ENCODE peak calls at places on chromosomes 2 and 18, in eight cellular contexts. D is spleen; O is IMR-90; Z is hepatocyte; J is adipocyte; A is left ventricle myocardium inferior; H is fibroblast of lung; T is CD8-positive, alpha-beta T cell. S is an unnamed sample.
A peak's percentile ranks its signal among the peaks of the same experiment; 100 is the strongest.

GRCh38 chr18:73840319-73841065 is 307.1 kb downstream of the FBXO15 start:
- DNase-seq in D (no peak), Z (no peak), J (no peak), T (no peak), A (no peak), H (no peak), O (no peak), S (no peak)

GRCh38 chr18:49745051-49746014 is 68.0 kb downstream of the ACAA2 start:
- DNase-seq in J (no peak), H (no peak), D (no peak), O (no peak), A (no peak), T (no peak), Z (no peak), S (no peak)

GRCh38 chr18:70110678-70111077 is 94.8 kb downstream of the RTTN start:
- DNase-seq in Z (no peak), D (no peak), J (no peak), O (no peak), H (no peak), T (no peak), A (no peak), S (no peak)

GRCh38 chr2:168884990-168885389 is 5.2 kb downstream of the SPC25 start:
- DNase-seq in A (no peak), D (no peak), T (no peak), O (peak; percentile 72), Z (no peak), J (no peak), H (no peak), S (no peak)

GRCh38 chr2:234686088-234686890 is 189.4 kb upstream of the ARL4C start:
- DNase-seq in T (no peak), H (no peak), J (peak; percentile 23), A (no peak), Z (peak; percentile 58), D (no peak), O (no peak), S (peak; percentile 75)

GRCh38 chr2:46735108-46735691 is 180.4 kb downstream of the MCFD2 start:
- DNase-seq in O (no peak), H (no peak), Z (no peak), J (no peak), D (no peak), T (no peak), A (no peak), S (no peak)

GRCh38 chr2:182854405-182855105 is 11.9 kb downstream of the FRZB start:
- DNase-seq in A (no peak), O (peak; percentile 10), J (no peak), H (no peak), Z (no peak), D (no peak), T (no peak), S (no peak)

GRCh38 chr2:121189656-121190381 is 95.2 kb downstream of the TFCP2L1 start:
- DNase-seq in D (peak; percentile 68), T (no peak), Z (no peak), A (no peak), O (no peak), J (no peak), H (no peak), S (no peak)

GRCh38 chr2:47307066-47307465 is 95.9 kb upstream of the MSH2 start:
- DNase-seq in H (peak; percentile 59), Z (no peak), A (no peak), D (peak; percentile 6), O (peak; percentile 76), J (peak; percentile 56), T (no peak), S (no peak)

GRCh38 chr2:140023291-140023690 is 1243.1 kb upstream of the NXPH2 start:
- DNase-seq in A (no peak), O (no peak), T (no peak), Z (no peak), J (no peak), H (no peak), D (no peak), S (no peak)

GRCh38 chr2:110852541-110853263 is 120.3 kb downstream of the ACOXL start:
- DNase-seq in H (no peak), D (no peak), T (peak; percentile 58), O (no peak), Z (no peak), J (no peak), A (no peak), S (no peak)

GRCh38 chr2:52220393-52220792 is 1188.5 kb upstream of the NRXN1 start:
- DNase-seq in J (no peak), H (no peak), Z (peak; percentile 7), D (no peak), O (no peak), A (peak; percentile 6), T (no peak), S (peak; percentile 13)

GRCh38 chr2:49251766-49252165 is 97.5 kb upstream of the FSHR start:
- DNase-seq in D (no peak), O (peak; percentile 77), J (peak; percentile 57), H (peak; percentile 55), A (no peak), Z (no peak), T (no peak), S (no peak)

GRCh38 chr2:106970471-106971261 is 84.7 kb upstream of the ST6GAL2 start:
- DNase-seq in D (no peak), A (no peak), O (peak; percentile 40), J (peak; percentile 59), T (no peak), Z (no peak), H (peak; percentile 45), S (no peak)

GRCh38 chr2:41718703-41719102 is 329.1 kb upstream of the PKDCC start:
- DNase-seq in Z (no peak), D (no peak), O (no peak), A (no peak), H (no peak), J (no peak), T (no peak), S (no peak)

GRCh38 chr2:41716497-41716896 is 331.3 kb upstream of the PKDCC start:
- DNase-seq in J (no peak), H (no peak), D (no peak), T (no peak), Z (no peak), A (no peak), O (no peak), S (no peak)

GRCh38 chr2:41719756-41720155 is 328.1 kb upstream of the PKDCC start:
- DNase-seq in T (no peak), D (no peak), H (no peak), Z (no peak), O (no peak), A (no peak), J (no peak), S (no peak)

GRCh38 chr2:41720298-41720697 is 327.5 kb upstream of the PKDCC start:
- DNase-seq in H (no peak), A (no peak), J (peak; percentile 5), D (no peak), Z (no peak), T (no peak), O (no peak), S (no peak)

DNA sequence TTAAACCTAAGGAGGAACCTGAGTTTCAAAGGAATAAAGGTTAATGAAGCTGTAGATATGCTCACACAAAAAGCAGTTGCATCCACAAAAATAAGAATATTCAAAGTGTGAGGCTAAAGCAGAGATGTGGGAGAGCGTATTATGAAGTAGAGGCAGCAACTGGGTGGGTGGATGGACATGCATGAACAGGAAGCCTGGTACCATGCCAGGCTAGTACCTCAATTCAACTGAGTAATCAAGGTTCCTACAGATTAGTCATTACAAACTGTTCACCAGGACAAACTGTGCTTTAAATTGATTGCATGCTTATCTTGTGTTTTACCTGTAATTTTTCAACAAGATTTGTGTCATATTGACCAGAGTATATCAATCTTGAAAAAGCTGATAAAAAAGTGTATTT is 329.9 kb upstream of the PKDCC start:
- DNase-seq in A (no peak), Z (no peak), D (no peak), H (no peak), O (no peak), J (no peak), T (no peak), S (no peak)
- H3K4me3 ChIP-seq in A (no peak overlapping the region), Z (no peak overlapping the region), D (no peak overlapping the region), H (no peak overlapping the region), O (no peak overlapping the region), J (no peak overlapping the region), T (no peak overlapping the region), S (no peak overlapping the region)

GRCh38 chr2:171046056-171046560 is 114.6 kb downstream of the TLK1 start:
- DNase-seq in Z (no peak), O (peak; percentile 55), D (no peak), A (no peak), H (peak; percentile 42), T (no peak), J (no peak), S (no peak)

GRCh38 chr2:171049691-171050090 is 111.0 kb downstream of the TLK1 start:
- DNase-seq in J (no peak), T (no peak), O (no peak), H (no peak), Z (no peak), D (no peak), A (no peak), S (peak; percentile 73)

GRCh38 chr2:171042253-171042969 is 113.4 kb downstream of the GORASP2 start:
- DNase-seq in A (no peak), O (no peak), T (no peak), J (no peak), D (no peak), Z (no peak), H (no peak), S (no peak)

GRCh38 chr2:171044416-171044815 is 115.4 kb downstream of the GORASP2 start:
- DNase-seq in Z (no peak), O (no peak), J (no peak), A (no peak), D (no peak), H (no peak), T (no peak), S (no peak)
- H3K36me3 ChIP-seq in Z (peaks cover 8% of the 10 kb centered on the region), O (peaks cover 24% of the 10 kb centered on the region), J (peaks cover 87% of the 10 kb centered on the region), A (peaks cover 80% of the 10 kb centered on the region), D (peaks cover 62% of the 10 kb centered on the region), H (no peaks in the 10 kb centered on the region), T (peaks cover 14% of the 10 kb centered on the region), S (peaks cover 22% of the 10 kb centered on the region)

GRCh38 chr2:37630778-37631177 is 40.7 kb downstream of the CDC42EP3 start:
- DNase-seq in A (no peak), Z (no peak), O (no peak), D (no peak), J (no peak), T (no peak), H (no peak), S (no peak)
- H3K4me3 ChIP-seq in A (no peak overlapping the region), Z (no peak overlapping the region), O (no peak overlapping the region), D (no peak overlapping the region), J (no peak overlapping the region), T (no peak overlapping the region), H (no peak overlapping the region), S (no peak overlapping the region)

GRCh38 chr2:25234756-25235155 is 66.4 kb upstream of the POMC start:
- DNase-seq in Z (no peak), J (no peak), H (no peak), O (no peak), A (no peak), T (no peak), D (no peak), S (no peak)

GRCh38 chr2:25233916-25234610 is 65.7 kb upstream of the POMC start:
- DNase-seq in O (no peak), T (no peak), A (no peak), H (no peak), Z (no peak), D (no peak), J (no peak), S (no peak)

GRCh38 chr2:25230626-25231311 is 62.4 kb upstream of the POMC start:
- DNase-seq in Z (no peak), A (no peak), T (no peak), H (no peak), J (no peak), D (no peak), O (no peak), S (no peak)

GRCh38 chr2:25230128-25230527 is 61.7 kb upstream of the POMC start:
- DNase-seq in A (no peak), D (no peak), H (no peak), J (no peak), O (no peak), T (no peak), Z (no peak), S (no peak)

GRCh38 chr2:25232248-25232825 is 64.0 kb upstream of the POMC start:
- DNase-seq in D (no peak), O (no peak), A (no peak), H (no peak), J (no peak), T (no peak), Z (no peak), S (no peak)
- H3K36me3 ChIP-seq in D (peaks cover 55% of the 10 kb centered on the region), O (peaks cover 37% of the 10 kb centered on the region), A (peaks cover 48% of the 10 kb centered on the region), H (peaks cover 3% of the 10 kb centered on the region), J (peaks cover 31% of the 10 kb centered on the region), T (peaks cover 36% of the 10 kb centered on the region), Z (peaks cover 3% of the 10 kb centered on the region), S (no peaks in the 10 kb centered on the region)

S was measured in HAP-1.